ENCODE peak calls at places on chromosomes 3 and 15, in ten cellular contexts. One of them, this sample, is unnamed. For H3K9me2, the result is how much of the 10 kb centered on the place peaks cover.

GRCh38 chr3:69882560-69882959 is 117.0 kb upstream of the SAMMSON start:
- DNase-seq in PC-9: no peak
- DNase-seq in PC-3: no peak
- DNase-seq in OCI-LY7: no peak
- DNase-seq in HCT116: no peak
- DNase-seq in MM.1S: no peak
- DNase-seq in GM23248: no peak
- DNase-seq in GM23338: no peak
- DNase-seq in Karpas-422: no peak
- DNase-seq in SK-N-SH: no peak
- DNase-seq in this sample: no peak

GRCh38 chr3:81352867-81353266 is 408.6 kb downstream of the GBE1 start:
- DNase-seq in PC-9: peak
- DNase-seq in PC-3: peak
- DNase-seq in OCI-LY7: no peak
- DNase-seq in HCT116: peak
- DNase-seq in MM.1S: peak
- DNase-seq in GM23248: peak
- DNase-seq in GM23338: peak
- DNase-seq in Karpas-422: peak
- DNase-seq in SK-N-SH: no peak
- DNase-seq in this sample: peak

GRCh38 chr3:39144095-39144747 is 9.2 kb downstream of the CSRNP1 start:
- DNase-seq in PC-9: no peak
- DNase-seq in PC-3: peak
- DNase-seq in OCI-LY7: no peak
- DNase-seq in HCT116: no peak
- DNase-seq in MM.1S: no peak
- DNase-seq in GM23248: no peak
- DNase-seq in GM23338: no peak
- DNase-seq in Karpas-422: no peak
- DNase-seq in SK-N-SH: peak
- DNase-seq in this sample: peak

GRCh38 chr3:140467916-140468315 is 209.9 kb upstream of the TRIM42 start:
- DNase-seq in PC-9: no peak
- DNase-seq in PC-3: no peak
- DNase-seq in OCI-LY7: no peak
- DNase-seq in HCT116: no peak
- DNase-seq in MM.1S: no peak
- DNase-seq in GM23248: no peak
- DNase-seq in GM23338: no peak
- DNase-seq in Karpas-422: no peak
- DNase-seq in SK-N-SH: no peak
- DNase-seq in this sample: no peak

GRCh38 chr3:66761093-66761780 is 236.9 kb upstream of the KBTBD8 start:
- DNase-seq in PC-9: no peak
- DNase-seq in PC-3: peak
- DNase-seq in OCI-LY7: no peak
- DNase-seq in HCT116: no peak
- DNase-seq in MM.1S: no peak
- DNase-seq in GM23248: no peak
- DNase-seq in GM23338: no peak
- DNase-seq in Karpas-422: no peak
- DNase-seq in SK-N-SH: no peak
- DNase-seq in this sample: no peak

GRCh38 chr3:116155830-116156229 is 289.5 kb downstream of the LSAMP start:
- DNase-seq in PC-9: no peak
- DNase-seq in PC-3: no peak
- DNase-seq in OCI-LY7: no peak
- DNase-seq in HCT116: no peak
- DNase-seq in MM.1S: no peak
- DNase-seq in GM23248: no peak
- DNase-seq in GM23338: no peak
- DNase-seq in Karpas-422: no peak
- DNase-seq in SK-N-SH: no peak
- DNase-seq in this sample: peak

GRCh38 chr3:33438284-33438668 is 1.9 kb downstream of the UBP1 start:
- DNase-seq in PC-9: no peak
- DNase-seq in PC-3: peak
- DNase-seq in OCI-LY7: peak
- DNase-seq in HCT116: no peak
- DNase-seq in MM.1S: peak
- DNase-seq in GM23248: peak
- DNase-seq in GM23338: no peak
- DNase-seq in Karpas-422: peak
- DNase-seq in SK-N-SH: no peak
- DNase-seq in this sample: peak

GRCh38 chr15:92681141-92681622 is 25.6 kb upstream of the FAM174B start:
- DNase-seq in PC-9: no peak
- DNase-seq in PC-3: no peak
- DNase-seq in OCI-LY7: no peak
- DNase-seq in HCT116: no peak
- DNase-seq in MM.1S: no peak
- DNase-seq in GM23248: peak
- DNase-seq in GM23338: no peak
- DNase-seq in Karpas-422: no peak
- DNase-seq in SK-N-SH: no peak
- DNase-seq in this sample: peak

GRCh38 chr15:28105224-28105791 is 6.2 kb upstream of the OCA2 start:
- DNase-seq in PC-9: no peak
- DNase-seq in PC-3: no peak
- DNase-seq in OCI-LY7: no peak
- DNase-seq in HCT116: no peak
- DNase-seq in MM.1S: no peak
- DNase-seq in GM23248: no peak
- DNase-seq in GM23338: no peak
- DNase-seq in Karpas-422: no peak
- DNase-seq in SK-N-SH: no peak
- DNase-seq in this sample: no peak

GRCh38 chr3:187852842-187853727 is 107.8 kb upstream of the BCL6 start:
- DNase-seq in PC-9: no peak
- DNase-seq in PC-3: no peak
- DNase-seq in OCI-LY7: no peak
- DNase-seq in HCT116: no peak
- DNase-seq in MM.1S: no peak
- DNase-seq in GM23248: peak
- DNase-seq in GM23338: no peak
- DNase-seq in Karpas-422: no peak
- DNase-seq in SK-N-SH: no peak
- DNase-seq in this sample: peak

GRCh38 chr15:73330206-73331051 is 38.3 kb downstream of the HCN4 start:
- DNase-seq in PC-9: no peak
- DNase-seq in PC-3: no peak
- DNase-seq in OCI-LY7: no peak
- DNase-seq in HCT116: no peak
- DNase-seq in MM.1S: no peak
- DNase-seq in GM23248: peak
- DNase-seq in GM23338: no peak
- DNase-seq in Karpas-422: no peak
- DNase-seq in SK-N-SH: no peak
- DNase-seq in this sample: no peak

GRCh38 chr3:52388348-52388821 is 56.5 kb downstream of the SEMA3G start:
- DNase-seq in PC-9: no peak
- DNase-seq in PC-3: no peak
- DNase-seq in OCI-LY7: no peak
- DNase-seq in HCT116: no peak
- DNase-seq in MM.1S: no peak
- DNase-seq in GM23248: no peak
- DNase-seq in GM23338: peak
- DNase-seq in Karpas-422: peak
- DNase-seq in SK-N-SH: no peak
- DNase-seq in this sample: no peak

GRCh38 chr3:124606180-124606579 is 124.1 kb upstream of the UMPS start:
- DNase-seq in PC-9: no peak
- DNase-seq in PC-3: no peak
- DNase-seq in OCI-LY7: no peak
- DNase-seq in HCT116: no peak
- DNase-seq in MM.1S: no peak
- DNase-seq in GM23248: no peak
- DNase-seq in GM23338: no peak
- DNase-seq in Karpas-422: no peak
- DNase-seq in SK-N-SH: no peak
- DNase-seq in this sample: no peak
- H3K9me2 ChIP-seq in PC-9: under half
- H3K9me2 ChIP-seq in PC-3: under half
- H3K9me2 ChIP-seq in OCI-LY7: under half
- H3K9me2 ChIP-seq in HCT116: under half
- H3K9me2 ChIP-seq in MM.1S: under half
- H3K9me2 ChIP-seq in GM23248: under half
- H3K9me2 ChIP-seq in GM23338: under half
- H3K9me2 ChIP-seq in Karpas-422: under half
- H3K9me2 ChIP-seq in SK-N-SH: under half
- H3K9me2 ChIP-seq in this sample: under half

GRCh38 chr15:67479781-67480180 is 41.1 kb upstream of the C15orf61 start:
- DNase-seq in PC-9: no peak
- DNase-seq in PC-3: no peak
- DNase-seq in OCI-LY7: no peak
- DNase-seq in HCT116: no peak
- DNase-seq in MM.1S: no peak
- DNase-seq in GM23248: peak
- DNase-seq in GM23338: no peak
- DNase-seq in Karpas-422: no peak
- DNase-seq in SK-N-SH: peak
- DNase-seq in this sample: no peak
- H3K9me2 ChIP-seq in PC-9: under half
- H3K9me2 ChIP-seq in PC-3: under half
- H3K9me2 ChIP-seq in OCI-LY7: under half
- H3K9me2 ChIP-seq in HCT116: under half
- H3K9me2 ChIP-seq in MM.1S: under half
- H3K9me2 ChIP-seq in GM23248: under half
- H3K9me2 ChIP-seq in GM23338: under half
- H3K9me2 ChIP-seq in Karpas-422: under half
- H3K9me2 ChIP-seq in SK-N-SH: under half
- H3K9me2 ChIP-seq in this sample: under half

DNA sequence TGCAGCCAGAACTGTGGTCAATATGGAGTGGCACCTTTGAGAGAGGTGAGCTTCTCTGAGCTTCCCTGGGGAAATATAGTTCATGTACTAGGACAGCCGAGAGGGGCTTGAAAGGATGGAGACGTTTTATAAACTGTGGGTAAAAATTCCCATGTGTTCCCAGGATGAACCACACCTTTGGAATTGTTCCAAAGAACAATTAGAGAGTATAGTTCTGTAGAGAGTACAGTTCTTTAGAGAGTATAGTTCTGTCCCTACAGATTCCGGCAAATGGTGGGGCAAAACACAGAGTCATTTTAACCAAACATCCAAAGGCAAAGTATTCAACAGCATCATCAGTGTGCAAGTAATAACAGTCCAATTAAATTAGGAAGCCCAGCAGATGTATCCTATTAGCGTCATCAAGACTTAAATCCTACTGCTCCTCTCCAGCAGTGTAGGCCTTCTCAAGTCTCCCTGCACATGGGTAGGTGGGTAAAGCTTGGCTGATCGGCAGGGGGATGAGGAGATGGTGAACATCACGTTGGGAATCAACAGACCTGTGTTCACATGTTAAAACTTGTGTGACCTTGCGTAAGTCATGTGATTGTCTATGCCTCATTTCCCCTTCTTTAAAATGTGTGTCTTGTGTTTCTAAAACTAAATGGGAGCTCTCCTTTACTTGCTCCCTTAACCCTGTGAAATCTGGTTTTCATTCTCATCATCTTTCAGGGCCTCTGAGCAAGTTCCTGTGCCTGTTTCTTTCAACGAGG is 30.0 kb upstream of the IREB2 start:
- DNase-seq in PC-9: no peak
- DNase-seq in PC-3: no peak
- DNase-seq in OCI-LY7: no peak
- DNase-seq in HCT116: no peak
- DNase-seq in MM.1S: no peak
- DNase-seq in GM23248: no peak
- DNase-seq in GM23338: no peak
- DNase-seq in Karpas-422: no peak
- DNase-seq in SK-N-SH: peak
- DNase-seq in this sample: no peak
- H3K9me2 ChIP-seq in PC-9: under half
- H3K9me2 ChIP-seq in PC-3: under half
- H3K9me2 ChIP-seq in OCI-LY7: under half
- H3K9me2 ChIP-seq in HCT116: under half
- H3K9me2 ChIP-seq in MM.1S: under half
- H3K9me2 ChIP-seq in GM23248: under half
- H3K9me2 ChIP-seq in GM23338: under half
- H3K9me2 ChIP-seq in Karpas-422: under half
- H3K9me2 ChIP-seq in SK-N-SH: under half
- H3K9me2 ChIP-seq in this sample: under half

GRCh38 chr15:66885281-66885915 is 180.0 kb upstream of the SMAD3 start:
- DNase-seq in PC-9: no peak
- DNase-seq in PC-3: no peak
- DNase-seq in OCI-LY7: no peak
- DNase-seq in HCT116: no peak
- DNase-seq in MM.1S: no peak
- DNase-seq in GM23248: no peak
- DNase-seq in GM23338: no peak
- DNase-seq in Karpas-422: no peak
- DNase-seq in SK-N-SH: no peak
- DNase-seq in this sample: no peak

GRCh38 chr15:66884661-66885237 is 180.7 kb upstream of the SMAD3 start:
- DNase-seq in PC-9: no peak
- DNase-seq in PC-3: no peak
- DNase-seq in OCI-LY7: no peak
- DNase-seq in HCT116: no peak
- DNase-seq in MM.1S: no peak
- DNase-seq in GM23248: no peak
- DNase-seq in GM23338: no peak
- DNase-seq in Karpas-422: no peak
- DNase-seq in SK-N-SH: no peak
- DNase-seq in this sample: no peak

GRCh38 chr15:66883322-66883911 is 181.4 kb downstream of the SMAD6 start:
- DNase-seq in PC-9: peak
- DNase-seq in PC-3: peak
- DNase-seq in OCI-LY7: no peak
- DNase-seq in HCT116: peak
- DNase-seq in MM.1S: no peak
- DNase-seq in GM23248: peak
- DNase-seq in GM23338: peak
- DNase-seq in Karpas-422: no peak
- DNase-seq in SK-N-SH: no peak
- DNase-seq in this sample: peak

GRCh38 chr15:66886241-66886675 is 179.1 kb upstream of the SMAD3 start:
- DNase-seq in PC-9: no peak
- DNase-seq in PC-3: no peak
- DNase-seq in OCI-LY7: no peak
- DNase-seq in HCT116: no peak
- DNase-seq in MM.1S: no peak
- DNase-seq in GM23248: no peak
- DNase-seq in GM23338: no peak
- DNase-seq in Karpas-422: no peak
- DNase-seq in SK-N-SH: no peak
- DNase-seq in this sample: no peak

DNA sequence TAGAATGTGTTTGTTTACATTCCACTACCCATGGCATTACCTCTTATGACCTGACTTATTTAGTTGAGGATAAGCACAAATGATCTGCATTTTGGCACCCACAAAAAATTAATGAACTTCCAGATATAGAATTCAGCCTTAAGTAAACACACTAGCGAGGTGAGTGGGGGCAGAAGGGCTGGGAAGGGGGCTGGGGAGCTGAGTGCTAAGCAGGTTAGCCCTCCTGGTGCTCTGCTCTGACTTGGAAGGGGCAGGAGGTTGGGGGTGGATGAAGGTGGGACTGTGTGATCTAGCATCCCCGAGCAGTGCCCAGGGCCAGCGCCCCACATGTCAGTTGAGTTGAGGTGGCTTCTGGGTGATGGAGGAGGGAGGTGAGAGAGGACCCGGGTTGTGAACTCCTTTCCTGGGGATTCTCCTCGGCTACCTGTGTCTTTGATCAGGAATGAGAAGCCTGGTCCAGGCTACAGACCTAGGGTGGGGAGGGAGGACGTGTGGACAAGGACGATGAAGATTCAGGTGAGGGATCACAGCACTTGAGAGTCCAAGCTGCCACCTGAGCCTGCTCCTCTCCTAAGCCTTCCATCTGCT is 178.6 kb upstream of the SMAD3 start:
- DNase-seq in PC-9: no peak
- DNase-seq in PC-3: no peak
- DNase-seq in OCI-LY7: no peak
- DNase-seq in HCT116: no peak
- DNase-seq in MM.1S: no peak
- DNase-seq in GM23248: no peak
- DNase-seq in GM23338: no peak
- DNase-seq in Karpas-422: no peak
- DNase-seq in SK-N-SH: no peak
- DNase-seq in this sample: no peak
- H3K9me2 ChIP-seq in PC-9: under half
- H3K9me2 ChIP-seq in PC-3: under half
- H3K9me2 ChIP-seq in OCI-LY7: under half
- H3K9me2 ChIP-seq in HCT116: under half
- H3K9me2 ChIP-seq in MM.1S: under half
- H3K9me2 ChIP-seq in GM23248: under half
- H3K9me2 ChIP-seq in GM23338: under half
- H3K9me2 ChIP-seq in Karpas-422: under half
- H3K9me2 ChIP-seq in SK-N-SH: under half
- H3K9me2 ChIP-seq in this sample: under half